ENCODE peak calls at places on chromosomes 2 and 18, in six cellular contexts. One of them, this sample, is unnamed.

GRCh38 chr18:6031442-6031841 is 136.1 kb upstream of the TMEM200C start:
- DNase-seq in K562: no peak
- DNase-seq in HepG2: no peak
- DNase-seq in SK-N-SH: no peak
- DNase-seq in HCT116: no peak
- DNase-seq in GM12878: no peak
- DNase-seq in this sample: no peak

GRCh38 chr2:204492417-204492816 is 52.9 kb upstream of the PARD3B start:
- DNase-seq in GM12878: no peak
- DNase-seq in HepG2: no peak
- DNase-seq in K562: no peak
- DNase-seq in SK-N-SH: no peak
- DNase-seq in HCT116: no peak
- DNase-seq in this sample: no peak

GRCh38 chr2:132585982-132586608 is 83.9 kb downstream of the LYPD1 start:
- DNase-seq in K562: no peak
- DNase-seq in HCT116: no peak
- DNase-seq in GM12878: no peak
- DNase-seq in HepG2: no peak
- DNase-seq in SK-N-SH: no peak
- DNase-seq in this sample: peak; percentile 17

GRCh38 chr2:10260130-10260529 is 42.6 kb upstream of the HPCAL1 start:
- DNase-seq in HepG2: no peak
- DNase-seq in GM12878: no peak
- DNase-seq in K562: no peak
- DNase-seq in SK-N-SH: no peak
- DNase-seq in HCT116: no peak
- DNase-seq in this sample: no peak

GRCh38 chr18:76752400-76752799 is 70.0 kb upstream of the ZNF236 start:
- DNase-seq in GM12878: no peak
- DNase-seq in SK-N-SH: no peak
- DNase-seq in HCT116: no peak
- DNase-seq in HepG2: no peak
- DNase-seq in K562: no peak
- DNase-seq in this sample: no peak

GRCh38 chr2:200408428-200409311 is 101.2 kb downstream of the KCTD18 start:
- DNase-seq in K562: peak; percentile 18
- DNase-seq in GM12878: no peak
- DNase-seq in SK-N-SH: no peak
- DNase-seq in HepG2: peak; percentile 52
- DNase-seq in HCT116: peak; percentile 79
- DNase-seq in this sample: no peak

GRCh38 chr2:98013407-98014042 is 17.8 kb upstream of the TMEM131 start:
- DNase-seq in GM12878: no peak
- DNase-seq in K562: no peak
- DNase-seq in SK-N-SH: no peak
- DNase-seq in HCT116: no peak
- DNase-seq in HepG2: peak; percentile 71
- DNase-seq in this sample: no peak

GRCh38 chr2:112809112-112809511 is 24.8 kb upstream of the IL1A start:
- DNase-seq in SK-N-SH: no peak
- DNase-seq in HCT116: no peak
- DNase-seq in K562: no peak
- DNase-seq in HepG2: peak; percentile 51
- DNase-seq in GM12878: no peak
- DNase-seq in this sample: no peak

GRCh38 chr2:203905661-203906060 is 30.9 kb upstream of the ICOS start:
- DNase-seq in HepG2: no peak
- DNase-seq in SK-N-SH: no peak
- DNase-seq in HCT116: no peak
- DNase-seq in GM12878: no peak
- DNase-seq in K562: no peak
- DNase-seq in this sample: no peak

GRCh38 chr2:221911316-221911715 is 339.2 kb upstream of the EPHA4 start:
- DNase-seq in HCT116: no peak
- DNase-seq in SK-N-SH: no peak
- DNase-seq in HepG2: no peak
- DNase-seq in K562: no peak
- DNase-seq in GM12878: no peak
- DNase-seq in this sample: peak; percentile 21

GRCh38 chr2:146634256-146635068 is 1210.4 kb upstream of the ACVR2A start:
- DNase-seq in HCT116: peak; percentile 72
- DNase-seq in SK-N-SH: no peak
- DNase-seq in GM12878: no peak
- DNase-seq in K562: no peak
- DNase-seq in HepG2: no peak
- DNase-seq in this sample: peak; percentile 5

GRCh38 chr2:172285010-172285621 is 142.3 kb upstream of the ITGA6 start:
- DNase-seq in GM12878: no peak
- DNase-seq in HCT116: no peak
- DNase-seq in K562: no peak
- DNase-seq in HepG2: no peak
- DNase-seq in SK-N-SH: no peak
- DNase-seq in this sample: peak; percentile 59

GRCh38 chr2:108632748-108633147 is 86.5 kb upstream of the RANBP2 start:
- DNase-seq in K562: no peak
- DNase-seq in SK-N-SH: no peak
- DNase-seq in GM12878: no peak
- DNase-seq in HCT116: no peak
- DNase-seq in HepG2: no peak
- DNase-seq in this sample: no peak

GRCh38 chr2:60560734-60561649 is 7.5 kb upstream of the BCL11A start:
- DNase-seq in HepG2: peak; percentile 36
- DNase-seq in GM12878: no peak
- DNase-seq in HCT116: no peak
- DNase-seq in K562: peak; percentile 58
- DNase-seq in SK-N-SH: no peak
- DNase-seq in this sample: peak; percentile 80

GRCh38 chr2:232838406-232838874 is 31.6 kb upstream of the SNORC start:
- DNase-seq in K562: peak; percentile 19
- DNase-seq in HCT116: no peak
- DNase-seq in HepG2: peak; percentile 33
- DNase-seq in GM12878: peak; percentile 59
- DNase-seq in SK-N-SH: no peak
- DNase-seq in this sample: peak; percentile 10

GRCh38 chr2:141522048-141522447 is 608.8 kb downstream of the LRP1B start:
- DNase-seq in HCT116: no peak
- DNase-seq in SK-N-SH: no peak
- DNase-seq in GM12878: no peak
- DNase-seq in K562: no peak
- DNase-seq in HepG2: no peak
- DNase-seq in this sample: no peak

GRCh38 chr2:79935771-79936657 is 368.5 kb downstream of the LRRTM1 start:
- DNase-seq in SK-N-SH: peak; percentile 48
- DNase-seq in GM12878: no peak
- DNase-seq in HCT116: no peak
- DNase-seq in K562: peak; percentile 20
- DNase-seq in HepG2: peak; percentile 67
- DNase-seq in this sample: peak; percentile 92

GRCh38 chr2:11248-11941 is 34.9 kb downstream of the FAM110C start:
- DNase-seq in GM12878: no peak
- DNase-seq in K562: peak; percentile 17
- DNase-seq in HCT116: peak; percentile 75
- DNase-seq in SK-N-SH: no peak
- DNase-seq in HepG2: peak; percentile 78
- DNase-seq in this sample: peak; percentile 95

GRCh38 chr2:9547272-9547991 is 8.2 kb downstream of the ADAM17 start:
- DNase-seq in GM12878: no peak
- DNase-seq in HCT116: no peak
- DNase-seq in SK-N-SH: no peak
- DNase-seq in K562: no peak
- DNase-seq in HepG2: no peak
- DNase-seq in this sample: peak; percentile 24

GRCh38 chr2:70368545-70368944 is 66.7 kb upstream of the FAM136A start:
- DNase-seq in HepG2: no peak
- DNase-seq in K562: no peak
- DNase-seq in HCT116: no peak
- DNase-seq in GM12878: no peak
- DNase-seq in SK-N-SH: no peak
- DNase-seq in this sample: no peak

GRCh38 chr18:41932899-41933298 is 22.1 kb upstream of the PIK3C3 start:
- DNase-seq in SK-N-SH: no peak
- DNase-seq in HCT116: no peak
- DNase-seq in GM12878: no peak
- DNase-seq in K562: no peak
- DNase-seq in HepG2: no peak
- DNase-seq in this sample: no peak

GRCh38 chr2:3185910-3186309 is 191.7 kb downstream of the EIPR1 start:
- DNase-seq in GM12878: no peak
- DNase-seq in K562: no peak
- DNase-seq in HepG2: no peak
- DNase-seq in HCT116: no peak
- DNase-seq in SK-N-SH: no peak
- DNase-seq in this sample: no peak

GRCh38 chr2:237167038-237167437 is 81.3 kb downstream of the COPS8 start:
- DNase-seq in GM12878: no peak
- DNase-seq in HepG2: no peak
- DNase-seq in SK-N-SH: no peak
- DNase-seq in K562: no peak
- DNase-seq in HCT116: no peak
- DNase-seq in this sample: no peak

GRCh38 chr2:216739035-216739434 is 43.7 kb upstream of the IGFBP5 start:
- DNase-seq in K562: no peak
- DNase-seq in SK-N-SH: no peak
- DNase-seq in HepG2: no peak
- DNase-seq in GM12878: no peak
- DNase-seq in HCT116: no peak
- DNase-seq in this sample: no peak

GRCh38 chr18:56937874-56938273 is 209.0 kb upstream of the BOD1L2 start:
- DNase-seq in SK-N-SH: no peak
- DNase-seq in HepG2: no peak
- DNase-seq in K562: no peak
- DNase-seq in GM12878: no peak
- DNase-seq in HCT116: no peak
- DNase-seq in this sample: no peak

DNA sequence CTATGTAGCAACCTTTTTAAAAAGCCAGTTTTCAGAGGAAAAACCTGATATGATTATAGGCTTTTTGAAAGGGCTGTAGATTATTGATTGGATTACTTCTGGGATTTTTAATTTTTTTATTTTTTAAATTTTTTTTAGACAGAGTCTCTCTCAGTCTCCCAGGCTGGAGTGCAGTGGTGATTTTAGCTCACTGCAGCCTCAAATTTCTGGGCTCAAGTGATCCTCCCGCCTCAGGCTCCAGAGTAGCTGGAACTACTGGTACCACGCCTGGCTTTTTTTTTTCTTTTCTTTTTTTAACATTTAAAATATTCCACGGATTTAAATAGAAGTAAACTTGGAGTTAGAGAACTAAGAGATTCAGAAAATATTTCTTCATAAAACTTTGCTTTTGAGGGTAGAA is 1.2 kb downstream of the MRPL19 start:
- DNase-seq in K562: no peak
- DNase-seq in SK-N-SH: no peak
- DNase-seq in HCT116: no peak
- DNase-seq in HepG2: no peak
- DNase-seq in GM12878: no peak
- DNase-seq in this sample: peak; percentile 19
- H2AFZ ChIP-seq in K562: peak overlapping the region; percentile 99
- H2AFZ ChIP-seq in SK-N-SH: peak overlapping the region; percentile 96
- H2AFZ ChIP-seq in HCT116: no peak overlapping the region
- H2AFZ ChIP-seq in HepG2: no peak overlapping the region
- H2AFZ ChIP-seq in GM12878: peak overlapping the region; percentile 98
- H2AFZ ChIP-seq in this sample: no peak overlapping the region

DNA sequence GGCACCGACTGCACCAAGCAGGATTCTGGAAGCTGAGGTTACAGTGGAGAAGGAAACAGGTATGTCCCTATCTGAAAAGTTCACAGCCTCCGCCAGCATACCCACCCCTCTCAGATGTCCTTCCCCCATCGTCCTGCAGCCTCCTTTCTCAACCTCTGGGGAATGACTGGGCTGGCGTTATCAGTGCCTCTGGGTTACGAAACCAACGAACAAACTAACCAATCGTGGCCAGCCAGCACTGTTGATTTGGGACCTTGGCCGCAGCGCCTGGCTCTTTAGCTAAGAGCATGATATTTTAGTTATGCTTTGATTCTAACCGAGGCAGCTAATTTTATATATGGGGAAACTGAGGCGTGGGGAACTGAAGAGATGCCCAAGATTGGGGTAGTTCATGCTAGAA is 233.0 kb downstream of the TFCP2L1 start:
- DNase-seq in HCT116: no peak
- DNase-seq in K562: no peak
- DNase-seq in SK-N-SH: no peak
- DNase-seq in HepG2: peak; percentile 13
- DNase-seq in GM12878: no peak
- DNase-seq in this sample: no peak
- TF ChIP-seq REST in HCT116: no peak
- TF ChIP-seq REST in K562: no peak
- TF ChIP-seq REST in SK-N-SH: no peak
- TF ChIP-seq REST in HepG2: no peak
- TF ChIP-seq REST in GM12878: no peak
- TF ChIP-seq REST in this sample: no peak

DNA sequence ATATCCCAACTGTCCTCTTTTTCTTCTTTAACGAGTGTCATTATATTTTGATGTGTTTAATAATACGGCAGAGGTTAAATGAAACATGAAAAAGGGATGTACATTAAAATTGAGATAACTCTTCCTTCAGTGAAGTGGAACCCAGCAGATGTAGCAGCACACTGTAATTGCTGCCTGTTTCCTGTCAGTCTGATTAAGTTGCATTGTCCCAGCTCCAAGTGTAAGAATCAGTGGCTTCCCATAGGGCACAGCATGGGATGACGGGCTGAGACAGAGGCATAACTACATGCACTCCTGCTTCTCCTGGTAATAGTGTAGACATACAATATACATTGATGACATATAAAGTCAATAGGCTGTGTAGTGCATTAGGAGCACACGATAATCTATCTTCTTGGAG is 175.8 kb upstream of the TCF4 start:
- DNase-seq in HepG2: no peak
- DNase-seq in HCT116: no peak
- DNase-seq in GM12878: no peak
- DNase-seq in K562: no peak
- DNase-seq in SK-N-SH: peak; percentile 54
- DNase-seq in this sample: no peak
- H2AFZ ChIP-seq in HepG2: no peak overlapping the region
- H2AFZ ChIP-seq in HCT116: no peak overlapping the region
- H2AFZ ChIP-seq in GM12878: no peak overlapping the region
- H2AFZ ChIP-seq in K562: no peak overlapping the region
- H2AFZ ChIP-seq in SK-N-SH: no peak overlapping the region
- H2AFZ ChIP-seq in this sample: no peak overlapping the region

GRCh38 chr2:217950401-217950871 is 52.4 kb downstream of the TNS1 start:
- DNase-seq in GM12878: no peak
- DNase-seq in SK-N-SH: no peak
- DNase-seq in HepG2: no peak
- DNase-seq in K562: no peak
- DNase-seq in HCT116: no peak
- DNase-seq in this sample: no peak
- TF ChIP-seq REST in GM12878: no peak
- TF ChIP-seq REST in SK-N-SH: no peak
- TF ChIP-seq REST in HepG2: no peak
- TF ChIP-seq REST in K562: no peak
- TF ChIP-seq REST in HCT116: no peak
- TF ChIP-seq REST in this sample: no peak

GRCh38 chr2:57616157-57616556 is 430.4 kb upstream of the VRK2 start:
- DNase-seq in K562: no peak
- DNase-seq in HepG2: no peak
- DNase-seq in SK-N-SH: no peak
- DNase-seq in GM12878: no peak
- DNase-seq in HCT116: no peak
- DNase-seq in this sample: no peak
- H2AFZ ChIP-seq in K562: no peak overlapping the region
- H2AFZ ChIP-seq in HepG2: no peak overlapping the region
- H2AFZ ChIP-seq in SK-N-SH: no peak overlapping the region
- H2AFZ ChIP-seq in GM12878: no peak overlapping the region
- H2AFZ ChIP-seq in HCT116: no peak overlapping the region
- H2AFZ ChIP-seq in this sample: no peak overlapping the region